ENCODE peak calls at places on chromosomes 13 and 19, in six cellular contexts. K, W, V, B, F and G are unnamed samples.

GRCh38 chr19:47247308-47247990 is 8.9 kb upstream of the CCDC9 start:
- DNase-seq in V (no peak), W (peak), K (peak), B (peak), F (peak), G (peak)

GRCh38 chr13:43359536-43359935 is 336.1 kb downstream of the DNAJC15 start:
- DNase-seq in V (no peak), F (no peak), K (no peak), B (no peak), W (no peak), G (no peak)

GRCh38 chr19:57241181-57241580 is 749 bp downstream of the ZNF805 start:
- DNase-seq in B (peak), F (peak), K (no peak), V (no peak), W (peak), G (peak)

GRCh38 chr13:79932556-79932955 is 408.4 kb downstream of the SPRY2 start:
- DNase-seq in B (no peak), K (no peak), W (no peak), F (no peak), V (no peak), G (peak)

GRCh38 chr19:28039677-28040381 is 1173.1 kb downstream of the UQCRFS1 start:
- DNase-seq in W (peak), B (no peak), K (no peak), V (no peak), F (no peak), G (no peak)

GRCh38 chr13:98295371-98295770 is 118.3 kb upstream of the RNF113B start:
- DNase-seq in V (no peak), B (peak), F (peak), K (no peak), W (peak), G (no peak)

GRCh38 chr13:107305178-107305577 is 737.2 kb upstream of the ARGLU1 start:
- DNase-seq in F (no peak), V (no peak), K (no peak), W (no peak), B (no peak), G (no peak)

GRCh38 chr19:39411832-39412099 is 703 bp upstream of the PLEKHG2 start:
- DNase-seq in K (peak), W (peak), V (peak), F (no peak), B (peak), G (peak)

GRCh38 chr19:10292206-10292788 is 2.5 kb downstream of the ICAM5 start:
- DNase-seq in B (peak), V (peak), F (peak), K (no peak), W (peak), G (peak)

GRCh38 chr19:9075064-9075964 is 11.5 kb upstream of the OR1M1 start:
- DNase-seq in W (peak), V (peak), K (peak), B (peak), F (peak), G (peak)

DNA sequence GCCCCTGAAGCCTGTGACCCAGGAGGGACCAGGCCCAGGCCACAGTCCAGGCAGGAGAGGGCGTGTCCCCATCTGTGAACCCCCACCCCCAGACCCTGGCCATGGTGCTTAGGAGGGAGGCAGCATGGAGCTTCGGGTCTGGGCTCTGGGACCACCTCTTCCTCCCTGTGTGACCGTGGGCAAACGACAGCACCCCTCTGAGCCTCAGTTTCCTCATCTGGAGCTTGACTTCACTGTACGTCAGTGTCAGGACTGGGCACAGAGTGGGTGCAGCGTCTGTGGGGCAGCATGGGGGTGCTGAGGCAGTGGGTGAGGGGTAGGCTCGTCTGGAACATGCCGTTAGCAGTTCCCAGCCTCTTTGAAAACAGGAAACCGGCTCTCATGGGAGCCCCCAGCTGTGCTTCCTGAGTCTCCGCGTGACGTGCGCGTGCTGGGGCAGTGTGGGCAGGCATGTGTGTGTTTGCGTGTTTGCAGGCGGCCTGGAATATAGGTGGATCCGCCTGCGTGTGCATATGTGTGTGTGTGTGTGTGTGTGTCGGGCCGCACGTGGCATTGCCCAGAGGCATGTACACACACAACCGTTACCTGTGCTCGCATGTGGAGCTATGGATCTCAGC is 15.7 kb downstream of the ARRDC2 start:
- DNase-seq in B (no peak), W (no peak), K (no peak), F (peak), V (no peak), G (peak)
- H3K4me3 ChIP-seq in B (no peak), W (no peak), K (no peak), F (no peak), V (no peak), G (no peak)

GRCh38 chr19:3608750-3609322 is 2.2 kb upstream of the TBXA2R start:
- DNase-seq in F (no peak), B (no peak), K (no peak), W (no peak), V (no peak), G (no peak)

GRCh38 chr19:3606174-3606689 is 443 bp downstream of the TBXA2R start:
- DNase-seq in K (no peak), W (peak), B (no peak), F (no peak), V (no peak), G (peak)

GRCh38 chr19:3608079-3608641 is 1.5 kb upstream of the TBXA2R start:
- DNase-seq in F (no peak), V (no peak), W (no peak), B (no peak), K (no peak), G (no peak)

GRCh38 chr19:3606690-3607289 is at the start of gene TBXA2R:
- DNase-seq in K (peak), F (peak), W (peak), B (peak), V (no peak), G (peak)

GRCh38 chr19:3607398-3608078 is 863 bp upstream of the TBXA2R start:
- DNase-seq in B (no peak), F (peak), W (peak), V (no peak), K (no peak), G (peak)
- H3K4me2 ChIP-seq in B (peak), F (peak), W (peak), V (peak), K (peak), G (peak)

GRCh38 chr19:55161571-55162322 is 4.2 kb upstream of the TNNI3 start:
- DNase-seq in B (no peak), F (no peak), W (no peak), V (no peak), K (no peak), G (peak)
- H3K4me3 ChIP-seq in B (no peak), F (peak), W (no peak), V (no peak), K (no peak), G (no peak)

GRCh38 chr13:110044521-110045200 is 258.3 kb upstream of the IRS2 start:
- DNase-seq in B (peak), W (peak), F (no peak), K (no peak), V (no peak), G (no peak)

GRCh38 chr13:110045919-110046318 is 259.5 kb upstream of the IRS2 start:
- DNase-seq in F (no peak), W (no peak), K (no peak), V (no peak), B (no peak), G (no peak)

GRCh38 chr13:110047511-110047910 is 259.4 kb downstream of the COL4A1 start:
- DNase-seq in V (no peak), B (peak), K (no peak), F (peak), W (no peak), G (no peak)

GRCh38 chr13:110042253-110042652 is 255.9 kb upstream of the IRS2 start:
- DNase-seq in F (peak), V (no peak), W (peak), B (peak), K (no peak), G (peak)

DNA sequence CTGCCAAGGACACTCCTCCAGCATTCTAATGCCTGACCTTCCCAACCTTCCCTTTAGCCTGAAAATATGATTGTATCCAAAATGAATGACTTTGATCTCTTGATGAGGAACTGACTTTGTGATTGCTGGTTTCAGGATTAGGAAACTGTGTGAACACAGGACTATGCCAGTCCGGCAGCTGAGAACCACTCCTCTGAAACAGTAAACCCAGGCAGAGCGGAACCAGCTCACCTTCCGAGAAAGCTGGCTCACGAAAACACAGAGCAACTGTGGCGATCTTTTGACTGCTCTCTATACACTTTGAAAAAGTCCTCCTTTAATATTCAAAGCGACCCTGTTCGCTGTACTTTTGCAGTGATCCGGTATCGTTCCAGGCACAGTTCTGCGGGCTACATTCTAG is 258.8 kb upstream of the IRS2 start:
- DNase-seq in V (no peak), K (no peak), W (no peak), F (no peak), B (no peak), G (peak)
- H3K4me2 ChIP-seq in V (no peak), K (no peak), W (peak), F (no peak), B (no peak), G (peak)

GRCh38 chr19:5466814-5467291 is 11.6 kb downstream of the ZNRF4 start:
- DNase-seq in W (no peak), B (no peak), V (no peak), F (no peak), K (no peak), G (no peak)

GRCh38 chr19:5470264-5470671 is 15.1 kb downstream of the ZNRF4 start:
- DNase-seq in V (no peak), B (no peak), W (no peak), F (no peak), K (no peak), G (no peak)

GRCh38 chr19:5477451-5478215 is 22.4 kb downstream of the ZNRF4 start:
- DNase-seq in V (no peak), B (no peak), K (no peak), W (no peak), F (no peak), G (peak)

GRCh38 chr19:5472303-5472702 is 17.1 kb downstream of the ZNRF4 start:
- DNase-seq in B (no peak), F (no peak), V (no peak), K (no peak), W (no peak), G (no peak)
- H3K4me3 ChIP-seq in B (no peak), F (no peak), V (no peak), K (no peak), W (no peak), G (no peak)

DNA sequence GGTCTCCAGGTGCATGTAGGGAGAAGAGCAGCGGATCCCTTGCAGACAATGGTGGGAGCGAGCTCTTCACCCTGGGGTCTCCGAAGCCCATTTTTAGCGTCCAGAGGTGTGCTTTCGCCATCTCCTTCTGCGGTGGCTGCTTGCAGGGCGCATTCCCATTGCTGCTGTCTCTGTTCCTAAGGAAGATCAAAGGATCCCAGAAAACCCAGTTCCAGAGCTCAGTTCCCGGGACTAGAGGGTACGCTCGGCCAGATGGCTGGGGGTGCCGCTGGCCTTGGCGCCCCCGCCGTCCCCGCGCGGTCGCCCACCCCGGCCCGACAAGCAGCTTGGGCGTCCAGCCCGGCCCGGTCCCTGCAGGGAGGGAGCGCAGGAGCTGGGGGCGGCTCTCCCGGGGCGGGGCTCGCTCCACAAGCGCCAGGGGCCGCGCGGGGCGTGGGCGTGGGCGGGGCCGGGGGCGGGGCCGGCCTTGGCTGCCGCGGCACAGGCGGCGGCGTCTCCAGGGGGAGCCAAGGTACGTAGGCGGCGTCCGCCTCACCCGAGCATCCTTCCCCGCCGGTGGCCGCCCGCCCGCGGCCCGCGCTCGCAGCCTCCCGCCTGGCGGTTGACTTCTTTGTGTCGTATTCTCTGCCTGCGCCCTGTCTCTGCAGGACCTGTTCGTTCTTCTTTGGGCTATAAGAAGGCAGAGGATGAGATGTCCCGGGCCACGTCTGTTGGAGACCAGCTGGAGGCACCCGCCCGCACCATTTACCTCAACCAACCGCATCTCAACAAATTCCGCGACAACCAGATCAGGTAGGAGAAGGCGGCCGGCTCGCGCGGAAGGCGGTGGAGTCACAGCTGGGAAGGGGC is 96.8 kb downstream of the ATP8A2 start:
- DNase-seq in V (peak), K (peak), B (no peak), W (no peak), F (no peak), G (peak)
- H3K4me2 ChIP-seq in V (peak), K (peak), B (no peak), W (no peak), F (peak), G (peak)